ENCODE peak calls at places on chromosomes 7 and 10, in five cellular contexts. O is HT1080, C is NCI-H2081, A is fibroblast of the conjunctiva, L is anterior cingulate cortex. Z is an unnamed sample.
A peak's percentile ranks its signal among the peaks of the same experiment; 100 is the strongest.

GRCh38 chr7:35736725-35737124 is 41.8 kb upstream of the HERPUD2 start:
- DNase-seq in O (no peak), A (no peak), C (no peak), L (no peak), Z (no peak)

GRCh38 chr7:78716876-78717275 is 736.6 kb downstream of the MAGI2 start:
- DNase-seq in L (no peak), C (no peak), O (no peak), A (no peak), Z (no peak)

GRCh38 chr10:102119417-102120141 is 589 bp downstream of the LDB1 start:
- DNase-seq in A (no peak), C (peak; percentile 34), L (peak; percentile 22), O (peak; percentile 63), Z (peak; percentile 91)

GRCh38 chr7:94332571-94332970 is 62.1 kb upstream of the COL1A2 start:
- DNase-seq in L (no peak), O (peak; percentile 6), A (no peak), C (no peak), Z (no peak)

GRCh38 chr10:50394832-50395231 is 143.5 kb upstream of the ASAH2 start:
- DNase-seq in O (no peak), A (no peak), C (no peak), L (no peak), Z (no peak)

GRCh38 chr7:133082390-133082766 is 488 bp upstream of the CHCHD3 start:
- DNase-seq in C (no peak), O (no peak), L (no peak), A (no peak), Z (no peak)

GRCh38 chr10:91596821-91597396 is 36.0 kb downstream of the PPP1R3C start:
- DNase-seq in C (no peak), A (peak; percentile 88), L (no peak), O (peak; percentile 91), Z (no peak)

GRCh38 chr7:26449175-26450165 is 157.8 kb downstream of the SNX10 start:
- DNase-seq in O (peak; percentile 92), A (peak; percentile 2), C (no peak), L (no peak), Z (no peak)

GRCh38 chr7:152887779-152888178 is 128.2 kb downstream of the ACTR3B start:
- DNase-seq in A (no peak), C (no peak), L (no peak), O (no peak), Z (no peak)

GRCh38 chr7:128210590-128211570 is 30.2 kb upstream of the LEP start:
- DNase-seq in L (no peak), C (peak; percentile 80), O (no peak), A (no peak), Z (no peak)

GRCh38 chr7:151087247-151088018 is 1.2 kb downstream of the AGAP3 start:
- DNase-seq in C (peak; percentile 56), A (no peak), O (no peak), L (peak; percentile 23), Z (peak; percentile 65)

GRCh38 chr10:69348824-69349541 is 67.7 kb downstream of the TACR2 start:
- DNase-seq in A (peak; percentile 75), C (peak; percentile 86), L (no peak), O (peak; percentile 98), Z (peak; percentile 36)

GRCh38 chr10:34184901-34185386 is 630.2 kb downstream of the PARD3 start:
- DNase-seq in L (no peak), A (no peak), O (no peak), C (no peak), Z (no peak)

GRCh38 chr7:23394828-23395227 is 75.5 kb downstream of the IGF2BP3 start:
- DNase-seq in L (no peak), O (no peak), C (peak; percentile 92), A (no peak), Z (no peak)

GRCh38 chr7:50793115-50793946 is 10.6 kb upstream of the GRB10 start:
- DNase-seq in O (no peak), L (no peak), C (no peak), A (peak; percentile 30), Z (peak; percentile 50)

GRCh38 chr7:149716007-149716931 is 57.1 kb downstream of the ZNF467 start:
- DNase-seq in L (no peak), A (no peak), C (no peak), O (no peak), Z (peak; percentile 2)

GRCh38 chr10:89625041-89625765 is 19.8 kb downstream of the PANK1 start:
- DNase-seq in C (no peak), L (no peak), A (no peak), O (no peak), Z (no peak)

GRCh38 chr7:26198133-26198780 is 2.3 kb downstream of the HNRNPA2B1 start:
- DNase-seq in A (no peak), L (no peak), C (peak; percentile 41), O (peak; percentile 39), Z (peak; percentile 59)

GRCh38 chr10:19488592-19489280 is 327.5 kb upstream of the PLXDC2 start:
- DNase-seq in C (no peak), L (peak; percentile 15), O (no peak), A (peak; percentile 8), Z (peak; percentile 78)

GRCh38 chr7:70657532-70657931 is 474.4 kb upstream of the GALNT17 start:
- DNase-seq in O (no peak), C (no peak), A (no peak), L (no peak), Z (no peak)

Z was measured in OCI-M1.